ENCODE peak calls at places on chromosomes 12 and 14, in seven cellular contexts. Z, Q, O, X, I, T and S are unnamed samples. For H3K36me3, the result is how much of the 10 kb centered on the place peaks cover.

GRCh38 chr12:2395352-2395977 is 342.7 kb downstream of the CACNA1C start:
- DNase-seq in Z (no peak), Q (peak), O (peak), X (peak), I (peak), T (no peak), S (no peak)

GRCh38 chr12:77120156-77120555 is 54.8 kb upstream of the E2F7 start:
- DNase-seq in Z (no peak), Q (peak), O (no peak), X (no peak), I (no peak), T (peak), S (no peak)

GRCh38 chr12:8840938-8841633 is 18.7 kb downstream of the A2ML1 start:
- DNase-seq in Z (no peak), Q (no peak), O (no peak), X (no peak), I (no peak), T (no peak), S (peak)

GRCh38 chr12:92363295-92364146 is 217.9 kb upstream of the BTG1 start:
- DNase-seq in Z (no peak), Q (peak), O (no peak), X (no peak), I (peak), T (peak), S (peak)

GRCh38 chr14:48616941-48617340 is 941.5 kb upstream of the MDGA2 start:
- DNase-seq in Z (no peak), Q (no peak), O (no peak), X (no peak), I (no peak), T (no peak), S (peak)

GRCh38 chr12:68497702-68498101 is 113.0 kb upstream of the RAP1B start:
- DNase-seq in Z (no peak), Q (peak), O (no peak), X (peak), I (no peak), T (peak), S (no peak)

GRCh38 chr12:68958337-68958736 is 25.4 kb upstream of the CPM start:
- DNase-seq in Z (no peak), Q (no peak), O (no peak), X (no peak), I (no peak), T (no peak), S (no peak)

GRCh38 chr12:47328831-47329545 is 249.2 kb upstream of the AMIGO2 start:
- DNase-seq in Z (no peak), Q (peak), O (no peak), X (no peak), I (no peak), T (peak), S (no peak)

GRCh38 chr12:123801573-123802178 is 39.6 kb downstream of the DNAH10 start:
- DNase-seq in Z (no peak), Q (peak), O (no peak), X (no peak), I (no peak), T (peak), S (no peak)

GRCh38 chr14:64675246-64675645 is 29.0 kb upstream of the PLEKHG3 start:
- DNase-seq in Z (no peak), Q (no peak), O (no peak), X (no peak), I (peak), T (no peak), S (no peak)

GRCh38 chr12:105499223-105499622 is 168.7 kb downstream of the C12orf75 start:
- DNase-seq in Z (no peak), Q (no peak), O (no peak), X (no peak), I (no peak), T (no peak), S (no peak)

GRCh38 chr12:46907791-46908190 is 82.0 kb upstream of the SLC38A4 start:
- DNase-seq in Z (no peak), Q (no peak), O (no peak), X (no peak), I (no peak), T (no peak), S (no peak)

GRCh38 chr14:97299661-97300060 is 502.5 kb downstream of the VRK1 start:
- DNase-seq in Z (no peak), Q (no peak), O (no peak), X (no peak), I (no peak), T (no peak), S (no peak)

GRCh38 chr12:120218680-120219606 is 18.0 kb upstream of the RPLP0 start:
- DNase-seq in Z (no peak), Q (no peak), O (no peak), X (no peak), I (no peak), T (no peak), S (no peak)

GRCh38 chr12:80260269-80260668 is 160.9 kb downstream of the OTOGL start:
- DNase-seq in Z (no peak), Q (no peak), O (no peak), X (no peak), I (no peak), T (no peak), S (no peak)

GRCh38 chr12:3204716-3205617 is 127.8 kb downstream of the TSPAN9 start:
- DNase-seq in Z (no peak), Q (no peak), O (no peak), X (no peak), I (no peak), T (no peak), S (no peak)

GRCh38 chr12:92656911-92657310 is 45.9 kb upstream of the PLEKHG7 start:
- DNase-seq in Z (no peak), Q (no peak), O (no peak), X (no peak), I (no peak), T (no peak), S (no peak)

GRCh38 chr12:106022568-106023012 is 116.2 kb downstream of the NUAK1 start:
- DNase-seq in Z (no peak), Q (peak), O (no peak), X (no peak), I (no peak), T (no peak), S (no peak)

GRCh38 chr12:31236998-31237637 is 88.8 kb downstream of the SINHCAF start:
- DNase-seq in Z (no peak), Q (no peak), O (no peak), X (no peak), I (no peak), T (no peak), S (no peak)

GRCh38 chr12:108691995-108692808 is 39.1 kb downstream of the CORO1C start:
- DNase-seq in Z (peak), Q (no peak), O (no peak), X (peak), I (no peak), T (peak), S (no peak)

GRCh38 chr14:74599946-74600345 is 12.1 kb downstream of the LTBP2 start:
- DNase-seq in Z (no peak), Q (no peak), O (no peak), X (no peak), I (no peak), T (no peak), S (no peak)

GRCh38 chr12:12157424-12157823 is 86.7 kb downstream of the BCL2L14 start:
- DNase-seq in Z (no peak), Q (peak), O (no peak), X (no peak), I (no peak), T (no peak), S (no peak)

GRCh38 chr14:87615822-87616679 is 376.9 kb downstream of the GALC start:
- DNase-seq in Z (peak), Q (peak), O (peak), X (peak), I (no peak), T (no peak), S (no peak)

GRCh38 chr12:22665476-22665875 is 40.5 kb downstream of the ETNK1 start:
- DNase-seq in Z (no peak), Q (no peak), O (no peak), X (no peak), I (no peak), T (no peak), S (no peak)
- H3K36me3 ChIP-seq in Z (under half), Q (under half), O (half or more), X (under half), I (under half), T (under half), S (under half)

GRCh38 chr14:95038521-95039250 is 118.6 kb downstream of the DICER1 start:
- DNase-seq in Z (no peak), Q (no peak), O (no peak), X (no peak), I (peak), T (no peak), S (no peak)

GRCh38 chr14:95039993-95040348 is 117.4 kb downstream of the DICER1 start:
- DNase-seq in Z (no peak), Q (no peak), O (no peak), X (no peak), I (peak), T (no peak), S (no peak)

GRCh38 chr14:95039259-95039992 is 117.9 kb downstream of the DICER1 start:
- DNase-seq in Z (no peak), Q (no peak), O (no peak), X (no peak), I (no peak), T (no peak), S (no peak)

GRCh38 chr14:95041477-95042020 is 115.8 kb downstream of the DICER1 start:
- DNase-seq in Z (no peak), Q (no peak), O (no peak), X (no peak), I (peak), T (no peak), S (no peak)

DNA sequence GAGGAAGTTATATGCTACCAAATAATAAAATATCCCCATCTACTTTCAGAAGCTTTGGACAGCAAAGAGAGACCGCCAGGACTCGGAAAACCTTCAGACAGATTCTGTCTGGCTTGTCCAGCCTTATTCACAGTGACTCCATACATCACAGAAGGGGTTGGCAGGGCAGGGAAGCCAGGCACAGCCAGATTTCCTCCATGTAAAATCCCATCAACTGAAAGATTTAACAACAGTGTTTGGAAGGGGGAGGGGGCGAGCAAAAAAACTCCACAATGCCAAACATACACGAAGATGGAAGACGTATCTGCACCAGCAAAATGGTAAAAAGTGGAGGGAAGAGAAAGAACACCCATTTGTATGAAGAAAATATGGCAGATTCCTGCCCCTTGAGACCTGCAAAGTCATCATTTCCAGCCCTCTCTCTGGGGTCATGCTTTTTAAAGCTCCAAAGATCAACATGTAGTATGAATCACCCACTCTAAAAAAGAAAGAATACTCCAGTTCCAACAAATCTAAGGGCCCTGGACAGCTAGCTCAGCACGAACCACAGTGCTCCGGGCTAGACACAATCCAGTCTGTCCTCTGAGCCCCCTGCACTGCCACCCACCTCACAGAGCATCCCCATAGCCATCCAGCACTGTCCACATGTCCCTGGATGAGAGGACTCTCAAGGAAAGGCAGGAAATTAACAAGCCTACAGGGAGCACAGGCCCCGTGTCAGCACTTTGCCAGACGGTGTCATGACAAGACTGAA is 116.4 kb downstream of the DICER1 start:
- DNase-seq in Z (no peak), Q (no peak), O (no peak), X (no peak), I (peak), T (no peak), S (no peak)
- H3K4me3 ChIP-seq in Z (no peak), Q (no peak), O (no peak), X (no peak), I (no peak), T (no peak), S (no peak)

GRCh38 chr14:31913370-31913769 is 163.7 kb upstream of the ARHGAP5 start:
- DNase-seq in Z (no peak), Q (no peak), O (no peak), X (no peak), I (no peak), T (no peak), S (no peak)

GRCh38 chr14:31909977-31910376 is 167.1 kb upstream of the ARHGAP5 start:
- DNase-seq in Z (no peak), Q (no peak), O (no peak), X (no peak), I (no peak), T (no peak), S (no peak)

DNA sequence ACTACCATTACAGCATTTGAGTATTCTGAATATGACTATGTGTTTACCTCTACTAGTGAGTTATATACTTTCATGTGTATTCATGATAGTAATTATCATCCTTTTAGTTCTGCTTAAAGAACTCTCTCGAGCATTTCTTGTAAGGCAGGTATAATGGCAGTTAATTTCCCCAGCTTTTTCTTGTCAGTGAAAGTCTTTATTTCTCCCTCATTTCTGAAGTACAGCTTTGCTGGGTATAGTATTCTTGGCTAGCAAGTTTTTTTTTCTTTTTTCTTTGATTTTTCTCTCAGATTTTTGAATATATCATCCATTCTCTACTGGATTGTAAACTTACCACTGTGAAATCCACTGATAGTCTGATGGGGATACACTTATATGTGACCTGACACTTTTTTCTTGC is 165.9 kb upstream of the ARHGAP5 start:
- DNase-seq in Z (no peak), Q (no peak), O (no peak), X (no peak), I (no peak), T (no peak), S (no peak)
- H3K36me3 ChIP-seq in Z (under half), Q (under half), O (under half), X (under half), I (under half), T (under half), S (under half)

GRCh38 chr12:7061138-7061537 is 620 bp downstream of the C1S start:
- DNase-seq in Z (no peak), Q (no peak), O (no peak), X (no peak), I (no peak), T (no peak), S (no peak)

GRCh38 chr12:7058850-7059249 is 1.7 kb upstream of the C1S start:
- DNase-seq in Z (no peak), Q (no peak), O (no peak), X (no peak), I (no peak), T (no peak), S (no peak)

GRCh38 chr12:7060353-7060954 is at the start of gene C1S:
- DNase-seq in Z (peak), Q (peak), O (peak), X (no peak), I (peak), T (peak), S (no peak)

GRCh38 chr12:7059780-7060179 is 738 bp upstream of the C1S start:
- DNase-seq in Z (no peak), Q (no peak), O (no peak), X (no peak), I (no peak), T (no peak), S (no peak)

GRCh38 chr12:7061596-7061995 is 1.1 kb downstream of the C1S start:
- DNase-seq in Z (no peak), Q (no peak), O (no peak), X (no peak), I (no peak), T (no peak), S (no peak)
- H3K4me3 ChIP-seq in Z (peak), Q (no peak), O (no peak), X (no peak), I (peak), T (no peak), S (no peak)

GRCh38 chr12:56143870-56144269 is 8.5 kb upstream of the MYL6B start:
- DNase-seq in Z (no peak), Q (no peak), O (no peak), X (no peak), I (no peak), T (no peak), S (no peak)
- H3K36me3 ChIP-seq in Z (under half), Q (under half), O (half or more), X (half or more), I (under half), T (under half), S (half or more)